ENCODE peak calls at places on chromosomes 3 and 15, in four cellular contexts. One of them, this sample, is unnamed.

GRCh38 chr3:63580151-63580550 is 72.3 kb upstream of the SNTN start:
- DNase-seq in OCI-LY7: no peak
- DNase-seq in heart right ventricle: no peak
- DNase-seq in psoas muscle: no peak
- DNase-seq in this sample: no peak

GRCh38 chr3:86180696-86181095 is 810.3 kb downstream of the VGLL3 start:
- DNase-seq in OCI-LY7: no peak
- DNase-seq in psoas muscle: no peak
- DNase-seq in heart right ventricle: no peak
- DNase-seq in this sample: no peak

GRCh38 chr15:32884136-32884535 is 166.3 kb downstream of the GREM1 start:
- DNase-seq in OCI-LY7: no peak
- DNase-seq in heart right ventricle: no peak
- DNase-seq in psoas muscle: no peak
- DNase-seq in this sample: no peak

GRCh38 chr3:31767920-31768319 is 213.1 kb downstream of the OSBPL10 start:
- DNase-seq in psoas muscle: no peak
- DNase-seq in OCI-LY7: no peak
- DNase-seq in heart right ventricle: no peak
- DNase-seq in this sample: no peak

GRCh38 chr3:59660376-59660775 is 610.6 kb upstream of the CFAP20DC start:
- DNase-seq in psoas muscle: no peak
- DNase-seq in OCI-LY7: no peak
- DNase-seq in heart right ventricle: no peak
- DNase-seq in this sample: no peak

GRCh38 chr3:123341871-123342630 is 106.8 kb downstream of the ADCY5 start:
- DNase-seq in heart right ventricle: no peak
- DNase-seq in psoas muscle: no peak
- DNase-seq in OCI-LY7: no peak
- DNase-seq in this sample: no peak

GRCh38 chr3:190847423-190847822 is 15.1 kb downstream of the GMNC start:
- DNase-seq in psoas muscle: no peak
- DNase-seq in OCI-LY7: no peak
- DNase-seq in heart right ventricle: no peak
- DNase-seq in this sample: no peak

GRCh38 chr3:144403040-144403457 is 431.4 kb downstream of the DIPK2A start:
- DNase-seq in psoas muscle: no peak
- DNase-seq in OCI-LY7: no peak
- DNase-seq in heart right ventricle: peak
- DNase-seq in this sample: no peak

GRCh38 chr15:74196175-74196574 is 6.4 kb downstream of the STRA6 start:
- DNase-seq in heart right ventricle: peak
- DNase-seq in OCI-LY7: no peak
- DNase-seq in psoas muscle: no peak
- DNase-seq in this sample: no peak

GRCh38 chr3:70930066-70930465 is 617.6 kb upstream of the MDFIC2 start:
- DNase-seq in OCI-LY7: no peak
- DNase-seq in psoas muscle: no peak
- DNase-seq in heart right ventricle: no peak
- DNase-seq in this sample: no peak

GRCh38 chr3:186044973-186045372 is 63.9 kb downstream of the ETV5 start:
- DNase-seq in OCI-LY7: no peak
- DNase-seq in heart right ventricle: no peak
- DNase-seq in psoas muscle: no peak
- DNase-seq in this sample: no peak

GRCh38 chr3:197368330-197368729 is 69.9 kb upstream of the DLG1 start:
- DNase-seq in OCI-LY7: no peak
- DNase-seq in psoas muscle: no peak
- DNase-seq in heart right ventricle: no peak
- DNase-seq in this sample: no peak

GRCh38 chr3:12638105-12638504 is 25.8 kb downstream of the RAF1 start:
- DNase-seq in psoas muscle: no peak
- DNase-seq in OCI-LY7: no peak
- DNase-seq in heart right ventricle: no peak
- DNase-seq in this sample: no peak

GRCh38 chr3:110858549-110858948 is 213.1 kb upstream of the NECTIN3 start:
- DNase-seq in OCI-LY7: no peak
- DNase-seq in psoas muscle: no peak
- DNase-seq in heart right ventricle: no peak
- DNase-seq in this sample: no peak

GRCh38 chr3:156518726-156519125 is 36.2 kb downstream of the SSR3 start:
- DNase-seq in psoas muscle: no peak
- DNase-seq in heart right ventricle: peak
- DNase-seq in OCI-LY7: no peak
- DNase-seq in this sample: no peak

GRCh38 chr3:17187589-17188184 is 302.9 kb downstream of the PLCL2 start:
- DNase-seq in heart right ventricle: no peak
- DNase-seq in psoas muscle: no peak
- DNase-seq in OCI-LY7: peak
- DNase-seq in this sample: no peak

GRCh38 chr3:167851749-167852148 is 116.2 kb downstream of the SERPINI1 start:
- DNase-seq in psoas muscle: no peak
- DNase-seq in OCI-LY7: no peak
- DNase-seq in heart right ventricle: no peak
- DNase-seq in this sample: no peak

GRCh38 chr3:16583551-16583950 is 21.7 kb downstream of the DAZL start:
- DNase-seq in psoas muscle: no peak
- DNase-seq in OCI-LY7: no peak
- DNase-seq in heart right ventricle: no peak
- DNase-seq in this sample: no peak

GRCh38 chr3:25856902-25857518 is 67.1 kb downstream of the OXSM start:
- DNase-seq in heart right ventricle: no peak
- DNase-seq in OCI-LY7: peak
- DNase-seq in psoas muscle: no peak
- DNase-seq in this sample: peak

GRCh38 chr3:59581000-59581399 is 531.2 kb upstream of the CFAP20DC start:
- DNase-seq in OCI-LY7: no peak
- DNase-seq in heart right ventricle: no peak
- DNase-seq in psoas muscle: no peak
- DNase-seq in this sample: no peak

GRCh38 chr3:107699682-107700081 is 176.9 kb downstream of the BBX start:
- DNase-seq in OCI-LY7: no peak
- DNase-seq in psoas muscle: no peak
- DNase-seq in heart right ventricle: no peak
- DNase-seq in this sample: no peak

GRCh38 chr3:40173291-40173710 is 136.2 kb upstream of the EIF1B start:
- DNase-seq in psoas muscle: no peak
- DNase-seq in OCI-LY7: no peak
- DNase-seq in heart right ventricle: no peak
- DNase-seq in this sample: no peak

GRCh38 chr3:195070321-195070720 is 200.6 kb downstream of the XXYLT1 start:
- DNase-seq in heart right ventricle: no peak
- DNase-seq in psoas muscle: no peak
- DNase-seq in OCI-LY7: no peak
- DNase-seq in this sample: no peak

GRCh38 chr3:184015381-184016019 is 2.2 kb downstream of the ABCC5 start:
- DNase-seq in heart right ventricle: peak
- DNase-seq in psoas muscle: peak
- DNase-seq in OCI-LY7: no peak
- DNase-seq in this sample: no peak

GRCh38 chr15:101615986-101616848 is 36.0 kb downstream of the TM2D3 start:
- DNase-seq in heart right ventricle: peak
- DNase-seq in psoas muscle: peak
- DNase-seq in OCI-LY7: no peak
- DNase-seq in this sample: no peak

GRCh38 chr3:122349171-122349570 is 24.1 kb downstream of the CSTA start:
- DNase-seq in psoas muscle: no peak
- DNase-seq in heart right ventricle: no peak
- DNase-seq in OCI-LY7: no peak
- DNase-seq in this sample: no peak

GRCh38 chr15:88108991-88109390 is 147.5 kb downstream of the NTRK3 start:
- DNase-seq in OCI-LY7: no peak
- DNase-seq in heart right ventricle: no peak
- DNase-seq in psoas muscle: no peak
- DNase-seq in this sample: no peak

GRCh38 chr15:42069496-42070275 is 24.7 kb downstream of the PLA2G4D start:
- DNase-seq in psoas muscle: no peak
- DNase-seq in OCI-LY7: no peak
- DNase-seq in heart right ventricle: no peak
- DNase-seq in this sample: no peak

GRCh38 chr3:54836876-54837275 is 91.0 kb downstream of the LRTM1 start:
- DNase-seq in OCI-LY7: no peak
- DNase-seq in heart right ventricle: no peak
- DNase-seq in psoas muscle: no peak
- DNase-seq in this sample: no peak

GRCh38 chr3:30520695-30521094 is 85.7 kb upstream of the TGFBR2 start:
- DNase-seq in psoas muscle: no peak
- DNase-seq in OCI-LY7: no peak
- DNase-seq in heart right ventricle: no peak
- DNase-seq in this sample: no peak

GRCh38 chr3:30518872-30519271 is 87.5 kb upstream of the TGFBR2 start:
- DNase-seq in OCI-LY7: no peak
- DNase-seq in psoas muscle: no peak
- DNase-seq in heart right ventricle: no peak
- DNase-seq in this sample: no peak

GRCh38 chr3:30516238-30516637 is 90.2 kb upstream of the TGFBR2 start:
- DNase-seq in heart right ventricle: no peak
- DNase-seq in OCI-LY7: no peak
- DNase-seq in psoas muscle: no peak
- DNase-seq in this sample: no peak

GRCh38 chr3:30521156-30521555 is 85.2 kb upstream of the TGFBR2 start:
- DNase-seq in OCI-LY7: no peak
- DNase-seq in psoas muscle: no peak
- DNase-seq in heart right ventricle: no peak
- DNase-seq in this sample: no peak

GRCh38 chr3:30518201-30518864 is 88.1 kb upstream of the TGFBR2 start:
- DNase-seq in heart right ventricle: peak
- DNase-seq in psoas muscle: no peak
- DNase-seq in OCI-LY7: no peak
- DNase-seq in this sample: no peak
- TF ChIP-seq CTCF in heart right ventricle: no peak
- TF ChIP-seq CTCF in psoas muscle: no peak
- TF ChIP-seq CTCF in OCI-LY7: no peak
- TF ChIP-seq CTCF in this sample: no peak

GRCh38 chr15:39770748-39771689 is 11.6 kb downstream of the FSIP1 start:
- DNase-seq in heart right ventricle: no peak
- DNase-seq in psoas muscle: peak
- DNase-seq in OCI-LY7: no peak
- DNase-seq in this sample: no peak

GRCh38 chr15:39767921-39768320 is 14.7 kb downstream of the FSIP1 start:
- DNase-seq in psoas muscle: no peak
- DNase-seq in OCI-LY7: no peak
- DNase-seq in heart right ventricle: no peak
- DNase-seq in this sample: no peak
- TF ChIP-seq CTCF in psoas muscle: no peak
- TF ChIP-seq CTCF in OCI-LY7: no peak
- TF ChIP-seq CTCF in heart right ventricle: no peak
- TF ChIP-seq CTCF in this sample: no peak

GRCh38 chr3:963255-963654 is 129.6 kb upstream of the CNTN6 start:
- DNase-seq in psoas muscle: no peak
- DNase-seq in heart right ventricle: no peak
- DNase-seq in OCI-LY7: no peak
- DNase-seq in this sample: no peak

DNA sequence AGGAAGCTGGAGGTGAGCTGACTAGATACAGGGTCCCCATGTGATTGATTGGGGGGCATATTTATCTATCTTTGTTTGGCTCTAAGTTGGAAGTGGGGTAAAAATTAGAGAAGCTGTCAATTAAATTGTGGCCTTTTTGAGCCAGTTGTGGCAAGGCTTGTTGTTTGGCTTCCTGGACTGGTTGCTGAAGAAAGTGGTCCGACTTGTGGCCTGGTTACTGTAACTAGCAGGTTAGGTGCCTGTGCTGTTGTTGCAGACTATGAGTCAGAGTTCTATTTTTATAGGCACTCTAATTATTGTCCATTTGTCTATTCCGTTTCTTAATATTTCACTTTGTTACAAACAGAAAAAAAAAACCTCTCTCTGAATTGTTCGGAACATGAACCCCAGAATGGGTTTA is 129.1 kb upstream of the CNTN6 start:
- DNase-seq in heart right ventricle: no peak
- DNase-seq in psoas muscle: no peak
- DNase-seq in OCI-LY7: no peak
- DNase-seq in this sample: no peak
- TF ChIP-seq CTCF in heart right ventricle: no peak
- TF ChIP-seq CTCF in psoas muscle: no peak
- TF ChIP-seq CTCF in OCI-LY7: no peak
- TF ChIP-seq CTCF in this sample: no peak

DNA sequence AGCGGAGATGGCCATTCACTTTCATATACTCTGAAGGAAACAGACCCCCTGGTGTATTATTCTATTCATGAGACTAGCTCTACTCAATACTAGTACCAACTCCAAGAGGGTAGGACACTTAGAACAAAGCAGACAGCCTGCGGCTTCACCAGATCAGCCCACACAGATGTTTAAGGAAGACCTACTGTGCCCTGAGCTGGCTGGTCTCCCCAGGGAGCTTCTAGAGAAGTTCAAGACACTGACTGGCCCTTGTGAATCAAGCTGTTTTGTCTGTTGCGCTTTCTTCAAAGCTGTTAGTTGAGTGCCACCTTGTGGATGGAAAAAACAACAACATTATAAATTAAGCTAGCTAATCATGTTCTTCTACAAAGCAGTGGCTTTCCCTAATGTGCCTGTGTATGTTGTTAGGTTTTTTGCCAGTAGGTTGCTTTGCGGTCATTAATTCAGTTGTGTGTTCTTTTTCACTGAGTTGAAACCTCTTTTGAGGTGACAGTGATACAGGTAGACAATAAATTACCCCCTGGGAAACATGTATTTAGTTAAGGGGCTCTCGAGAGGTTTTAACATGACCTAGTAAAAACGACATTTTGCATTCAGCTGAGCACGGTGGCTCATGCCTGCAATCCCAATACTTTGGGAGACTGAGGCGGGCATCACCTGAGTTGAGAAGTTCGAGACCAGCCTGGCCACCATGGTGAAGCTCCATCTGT is 64.2 kb upstream of the MYZAP start:
- DNase-seq in OCI-LY7: peak
- DNase-seq in psoas muscle: no peak
- DNase-seq in heart right ventricle: peak
- DNase-seq in this sample: peak
- TF ChIP-seq CTCF in OCI-LY7: peak
- TF ChIP-seq CTCF in psoas muscle: peak
- TF ChIP-seq CTCF in heart right ventricle: peak
- TF ChIP-seq CTCF in this sample: peak

DNA sequence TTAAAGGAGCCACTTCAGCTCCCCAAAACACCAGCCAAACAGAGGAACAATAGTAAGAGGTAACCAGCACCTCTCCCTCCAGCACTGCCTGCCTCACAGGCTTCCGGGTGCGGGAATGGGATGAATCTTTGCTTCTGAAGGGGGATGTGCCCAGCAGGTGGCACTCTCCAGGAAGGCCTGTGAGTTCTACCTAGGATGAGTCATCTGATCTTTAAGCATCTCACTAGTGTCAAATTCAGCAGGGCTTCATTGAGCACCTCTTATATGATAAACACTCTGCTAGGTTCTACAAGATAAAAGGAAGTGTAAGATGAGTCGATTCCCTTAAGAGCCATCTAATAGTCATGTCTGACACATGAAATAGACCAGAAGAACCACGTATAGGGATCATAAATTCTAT is 237.4 kb upstream of the UMPS start:
- DNase-seq in heart right ventricle: no peak
- DNase-seq in psoas muscle: no peak
- DNase-seq in OCI-LY7: peak
- DNase-seq in this sample: peak
- TF ChIP-seq CTCF in heart right ventricle: peak
- TF ChIP-seq CTCF in psoas muscle: peak
- TF ChIP-seq CTCF in OCI-LY7: peak
- TF ChIP-seq CTCF in this sample: peak

This sample was measured in GM20000.